ENCODE peak calls at places on chromosomes 3 and 15, in seven cellular contexts. D, G, U, E, N, S and O are unnamed samples.

GRCh38 chr3:152684279-152684678 is 150.7 kb upstream of the P2RY1 start:
- DNase-seq in D (no peak), G (no peak), U (no peak), E (no peak), N (no peak), S (no peak), O (no peak)

GRCh38 chr3:64533565-64534317 is 154.1 kb downstream of the ADAMTS9 start:
- DNase-seq in D (peak; percentile 91), G (no peak), U (peak; percentile 86), E (peak; percentile 83), N (peak; percentile 82), S (peak; percentile 87), O (peak; percentile 91)

GRCh38 chr3:183260167-183260904 is 7.3 kb downstream of the B3GNT5 start:
- DNase-seq in D (no peak), G (no peak), U (no peak), E (no peak), N (no peak), S (no peak), O (peak; percentile 58)

GRCh38 chr15:31268108-31268501 is 58.5 kb upstream of the KLF13 start:
- DNase-seq in D (no peak), G (no peak), U (no peak), E (no peak), N (no peak), S (no peak), O (peak; percentile 76)

GRCh38 chr3:40872562-40872961 is 326.7 kb upstream of the CTNNB1 start:
- DNase-seq in D (no peak), G (no peak), U (no peak), E (no peak), N (no peak), S (no peak), O (no peak)

GRCh38 chr3:183331518-183331917 is 78.5 kb downstream of the B3GNT5 start:
- DNase-seq in D (no peak), G (no peak), U (no peak), E (no peak), N (no peak), S (no peak), O (no peak)

GRCh38 chr3:116444099-116444700 is 1.1 kb downstream of the LSAMP start:
- DNase-seq in D (no peak), G (no peak), U (no peak), E (no peak), N (no peak), S (peak; percentile 5), O (no peak)

GRCh38 chr15:92326236-92326635 is 67.4 kb upstream of the ST8SIA2 start:
- DNase-seq in D (no peak), G (no peak), U (no peak), E (no peak), N (no peak), S (no peak), O (no peak)

GRCh38 chr15:73900129-73900712 is 26.0 kb upstream of the LOXL1 start:
- DNase-seq in D (no peak), G (no peak), U (no peak), E (no peak), N (no peak), S (peak; percentile 17), O (no peak)

GRCh38 chr15:74050835-74051234 is 31.5 kb downstream of the GOLGA6A start:
- DNase-seq in D (peak; percentile 60), G (no peak), U (no peak), E (no peak), N (no peak), S (no peak), O (no peak)

GRCh38 chr3:52237659-52238172 is 1.2 kb downstream of the TWF2 start:
- DNase-seq in D (peak; percentile 88), G (no peak), U (peak; percentile 84), E (peak; percentile 70), N (peak; percentile 87), S (peak; percentile 89), O (peak; percentile 86)
- H3K4me1 ChIP-seq in D (peaks cover 15% of the 10 kb centered on the region), G (peaks cover 35% of the 10 kb centered on the region), U (peaks cover 50% of the 10 kb centered on the region), E (peaks cover 32% of the 10 kb centered on the region), N (peaks cover 54% of the 10 kb centered on the region), S (peaks cover 25% of the 10 kb centered on the region), O (peaks cover 24% of the 10 kb centered on the region)

DNA sequence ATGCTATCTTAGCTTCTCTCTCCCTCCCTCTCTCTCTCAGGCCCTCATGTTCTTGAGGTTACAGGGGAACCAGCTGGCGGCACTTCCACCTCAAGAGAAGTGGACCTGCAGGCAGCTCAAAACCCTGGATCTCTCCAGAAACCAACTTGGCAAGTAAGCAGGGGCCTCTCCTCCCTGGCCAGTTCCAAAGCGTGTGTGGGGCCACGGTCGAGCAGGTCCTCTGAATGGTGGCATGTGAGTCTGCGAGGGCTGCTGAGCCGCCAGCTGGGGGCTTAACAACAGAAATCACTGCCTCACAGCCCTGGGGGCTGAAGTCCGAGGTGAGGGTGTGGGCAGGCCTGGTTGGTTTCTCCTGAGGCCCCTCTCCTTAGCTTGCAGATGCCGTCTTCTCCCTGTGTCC is 95.1 kb downstream of the LRRK1 start:
- DNase-seq in D (no peak), G (no peak), U (no peak), E (no peak), N (no peak), S (no peak), O (peak; percentile 77)
- H3K4me3 ChIP-seq in D (no peak overlapping the region), G (no peak overlapping the region), U (no peak overlapping the region), E (no peak overlapping the region), N (no peak overlapping the region), S (no peak overlapping the region), O (no peak overlapping the region)

GRCh38 chr3:16509721-16510619 is 3.5 kb downstream of the RFTN1 start:
- DNase-seq in D (no peak), G (no peak), U (no peak), E (no peak), N (peak; percentile 20), S (no peak), O (peak; percentile 58)
- TF ChIP-seq POLR2A in D (no peak), G (no peak), U (no peak), E (no peak), N (no peak), S (no peak), O (peak; percentile 25)

GRCh38 chr3:51390186-51390585 is 899 bp upstream of the RBM15B start:
- DNase-seq in D (no peak), G (no peak), U (no peak), E (no peak), N (no peak), S (no peak), O (no peak)
- H3K4me1 ChIP-seq in D (peaks cover 4% of the 10 kb centered on the region), G (peaks cover 77% of the 10 kb centered on the region), U (peaks cover 44% of the 10 kb centered on the region), E (peaks cover 40% of the 10 kb centered on the region), N (peaks cover 55% of the 10 kb centered on the region), S (peaks cover 31% of the 10 kb centered on the region), O (peaks cover 79% of the 10 kb centered on the region)

GRCh38 chr15:58840048-58840447 is 68.9 kb downstream of the MINDY2 start:
- DNase-seq in D (no peak), G (no peak), U (no peak), E (no peak), N (no peak), S (no peak), O (no peak)
- H3K4me3 ChIP-seq in D (no peak overlapping the region), G (no peak overlapping the region), U (no peak overlapping the region), E (no peak overlapping the region), N (no peak overlapping the region), S (no peak overlapping the region), O (no peak overlapping the region)